ENCODE peak calls at places on chromosome 11, in five cellular contexts. S, A, K, B and O are unnamed samples.

GRCh38 chr11:96388891-96389603 is 665 bp downstream of the CCDC82 start:
- DNase-seq in S (no peak), A (no peak), K (peak; percentile 75), B (no peak), O (no peak)

GRCh38 chr11:96013459-96014213 is 89.7 kb upstream of the MTMR2 start:
- DNase-seq in S (no peak), A (no peak), K (no peak), B (no peak), O (no peak)

GRCh38 chr11:66113132-66113856 is 43.2 kb downstream of the PACS1 start:
- DNase-seq in S (peak; percentile 35), A (peak; percentile 98), K (no peak), B (peak; percentile 68), O (no peak)

GRCh38 chr11:408154-409007 is 6.4 kb downstream of the SIGIRR start:
- DNase-seq in S (no peak), A (no peak), K (no peak), B (no peak), O (no peak)

GRCh38 chr11:85823816-85824215 is 12.9 kb upstream of the SYTL2 start:
- DNase-seq in S (no peak), A (no peak), K (no peak), B (no peak), O (no peak)

GRCh38 chr11:10758959-10759358 is 7.9 kb downstream of the CTR9 start:
- DNase-seq in S (no peak), A (peak; percentile 25), K (no peak), B (no peak), O (no peak)

GRCh38 chr11:128867277-128867676 is at the start of gene KCNJ1:
- DNase-seq in S (no peak), A (peak; percentile 62), K (no peak), B (no peak), O (no peak)

GRCh38 chr11:65625628-65626342 is 10.2 kb downstream of the PCNX3 start:
- DNase-seq in S (no peak), A (no peak), K (peak; percentile 53), B (peak; percentile 50), O (peak; percentile 65)

GRCh38 chr11:3866206-3866605 is 10.7 kb downstream of the STIM1 start:
- DNase-seq in S (no peak), A (no peak), K (no peak), B (peak; percentile 35), O (no peak)
- TF ChIP-seq CTCF in S (no peak), A (no peak), K (no peak), B (no peak), O (no peak)

DNA sequence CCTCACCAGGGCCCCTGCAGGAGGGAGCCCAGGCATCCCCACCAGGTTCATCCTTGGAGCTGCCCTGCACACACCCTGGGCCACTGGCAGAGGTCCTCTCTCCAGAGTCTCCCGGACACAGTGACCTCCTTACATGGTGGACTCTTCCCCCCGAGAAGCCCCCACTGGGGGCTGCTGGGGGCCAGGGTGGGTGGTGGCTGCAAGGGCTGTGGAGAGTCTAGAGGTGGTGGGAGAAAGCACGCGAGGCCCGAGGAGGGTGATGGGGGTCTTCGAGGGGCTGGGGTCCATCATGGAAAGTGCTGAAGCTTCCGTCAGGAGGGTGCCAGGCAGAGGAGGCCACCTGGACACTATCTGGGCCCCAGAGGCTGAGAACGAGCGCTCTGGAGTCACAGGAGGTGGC is 17.6 kb downstream of the PGA5 start:
- DNase-seq in S (no peak), A (no peak), K (no peak), B (no peak), O (no peak)
- TF ChIP-seq CTCF in S (no peak), A (no peak), K (no peak), B (no peak), O (no peak)

GRCh38 chr11:30210357-30210756 is 20.5 kb upstream of the FSHB start:
- DNase-seq in S (no peak), A (no peak), K (no peak), B (no peak), O (no peak)
- TF ChIP-seq CTCF in S (no peak), A (no peak), K (no peak), B (no peak), O (no peak)

GRCh38 chr11:3049430-3050243 is 7.6 kb downstream of the CARS1 start:
- DNase-seq in S (peak; percentile 78), A (peak; percentile 86), K (no peak), B (peak; percentile 97), O (peak; percentile 60)
- TF ChIP-seq CTCF in S (peak; percentile 45), A (peak; percentile 39), K (no peak), B (peak; percentile 41), O (no peak)